ENCODE peak calls at places on chromosome 2, in ten cellular contexts. One of them, this sample, is unnamed.

GRCh38 chr2:219331560-219332213 is 857 bp downstream of the RESP18 start:
- DNase-seq in WERI-Rb-1: no peak
- DNase-seq in activated T-helper 1 cell treated with anti-CD3 and anti-CD28 coated beads, Interleukin-12 subunit alpha, Interleukin-12 subunit beta, Interleukin-2, Interleukin-4 antibody, amounts not matched to agents 30 ng/mL and 10 ng/mL and 1 ng/mL, durations not matched to agents 14 hours and 24 hours and 36 hours: peak; percentile 9
- DNase-seq in activated naive CD4-positive, alpha-beta T cell treated with Interleukin-2 at 50 U/mL for 16 hours: peak; percentile 4
- DNase-seq in stimulated activated CD4-positive, alpha-beta T cell treated with anti-CD3 and anti-CD28 coated beads, Interleukin-2, amount 100 ng/mL, for 48 hours: peak; percentile 21
- DNase-seq in WTC11: peak; percentile 69
- DNase-seq in NCI-H510A treated with DMSO at 0.1 percent for 48 hours: no peak
- DNase-seq in EL: no peak
- DNase-seq in spleen: no peak
- DNase-seq in anterior cingulate cortex: no peak
- DNase-seq in this sample: no peak

GRCh38 chr2:174446531-174446930 is 40.3 kb downstream of the GPR155 start:
- DNase-seq in activated naive CD4-positive, alpha-beta T cell treated with Interleukin-2 at 50 U/mL for 16 hours: no peak
- DNase-seq in stimulated activated CD4-positive, alpha-beta T cell treated with anti-CD3 and anti-CD28 coated beads, Interleukin-2, amount 100 ng/mL, for 48 hours: no peak
- DNase-seq in activated T-helper 1 cell treated with anti-CD3 and anti-CD28 coated beads, Interleukin-12 subunit alpha, Interleukin-12 subunit beta, Interleukin-2, Interleukin-4 antibody, amounts not matched to agents 30 ng/mL and 10 ng/mL and 1 ng/mL, durations not matched to agents 14 hours and 24 hours and 36 hours: no peak
- DNase-seq in EL: no peak
- DNase-seq in anterior cingulate cortex: no peak
- DNase-seq in spleen: no peak
- DNase-seq in WTC11: no peak
- DNase-seq in WERI-Rb-1: no peak
- DNase-seq in NCI-H510A treated with DMSO at 0.1 percent for 48 hours: no peak
- DNase-seq in this sample: no peak

GRCh38 chr2:229780856-229781773 is 66.8 kb upstream of the DNER start:
- DNase-seq in WERI-Rb-1: no peak
- DNase-seq in NCI-H510A treated with DMSO at 0.1 percent for 48 hours: peak; percentile 89
- DNase-seq in EL: peak; percentile 54
- DNase-seq in anterior cingulate cortex: no peak
- DNase-seq in stimulated activated CD4-positive, alpha-beta T cell treated with anti-CD3 and anti-CD28 coated beads, Interleukin-2, amount 100 ng/mL, for 48 hours: no peak
- DNase-seq in activated naive CD4-positive, alpha-beta T cell treated with Interleukin-2 at 50 U/mL for 16 hours: no peak
- DNase-seq in WTC11: no peak
- DNase-seq in spleen: no peak
- DNase-seq in activated T-helper 1 cell treated with anti-CD3 and anti-CD28 coated beads, Interleukin-12 subunit alpha, Interleukin-12 subunit beta, Interleukin-2, Interleukin-4 antibody, amounts not matched to agents 30 ng/mL and 10 ng/mL and 1 ng/mL, durations not matched to agents 14 hours and 24 hours and 36 hours: no peak
- DNase-seq in this sample: peak; percentile 6

GRCh38 chr2:142130111-142131015 is 453 bp downstream of the LRP1B start:
- DNase-seq in activated naive CD4-positive, alpha-beta T cell treated with Interleukin-2 at 50 U/mL for 16 hours: no peak
- DNase-seq in WERI-Rb-1: peak; percentile 39
- DNase-seq in activated T-helper 1 cell treated with anti-CD3 and anti-CD28 coated beads, Interleukin-12 subunit alpha, Interleukin-12 subunit beta, Interleukin-2, Interleukin-4 antibody, amounts not matched to agents 30 ng/mL and 10 ng/mL and 1 ng/mL, durations not matched to agents 14 hours and 24 hours and 36 hours: no peak
- DNase-seq in anterior cingulate cortex: peak; percentile 52
- DNase-seq in spleen: peak; percentile 61
- DNase-seq in WTC11: peak; percentile 56
- DNase-seq in NCI-H510A treated with DMSO at 0.1 percent for 48 hours: peak; percentile 61
- DNase-seq in EL: peak; percentile 32
- DNase-seq in stimulated activated CD4-positive, alpha-beta T cell treated with anti-CD3 and anti-CD28 coated beads, Interleukin-2, amount 100 ng/mL, for 48 hours: no peak
- DNase-seq in this sample: no peak

GRCh38 chr2:84619784-84620371 is 103.6 kb downstream of the DNAH6 start:
- DNase-seq in anterior cingulate cortex: no peak
- DNase-seq in NCI-H510A treated with DMSO at 0.1 percent for 48 hours: no peak
- DNase-seq in activated T-helper 1 cell treated with anti-CD3 and anti-CD28 coated beads, Interleukin-12 subunit alpha, Interleukin-12 subunit beta, Interleukin-2, Interleukin-4 antibody, amounts not matched to agents 30 ng/mL and 10 ng/mL and 1 ng/mL, durations not matched to agents 14 hours and 24 hours and 36 hours: no peak
- DNase-seq in EL: no peak
- DNase-seq in stimulated activated CD4-positive, alpha-beta T cell treated with anti-CD3 and anti-CD28 coated beads, Interleukin-2, amount 100 ng/mL, for 48 hours: no peak
- DNase-seq in WERI-Rb-1: no peak
- DNase-seq in activated naive CD4-positive, alpha-beta T cell treated with Interleukin-2 at 50 U/mL for 16 hours: no peak
- DNase-seq in spleen: no peak
- DNase-seq in WTC11: no peak
- DNase-seq in this sample: no peak

GRCh38 chr2:228699888-228700287 is 518.4 kb upstream of the SPHKAP start:
- DNase-seq in NCI-H510A treated with DMSO at 0.1 percent for 48 hours: no peak
- DNase-seq in WERI-Rb-1: no peak
- DNase-seq in stimulated activated CD4-positive, alpha-beta T cell treated with anti-CD3 and anti-CD28 coated beads, Interleukin-2, amount 100 ng/mL, for 48 hours: no peak
- DNase-seq in EL: no peak
- DNase-seq in spleen: no peak
- DNase-seq in WTC11: no peak
- DNase-seq in anterior cingulate cortex: no peak
- DNase-seq in activated naive CD4-positive, alpha-beta T cell treated with Interleukin-2 at 50 U/mL for 16 hours: no peak
- DNase-seq in activated T-helper 1 cell treated with anti-CD3 and anti-CD28 coated beads, Interleukin-12 subunit alpha, Interleukin-12 subunit beta, Interleukin-2, Interleukin-4 antibody, amounts not matched to agents 30 ng/mL and 10 ng/mL and 1 ng/mL, durations not matched to agents 14 hours and 24 hours and 36 hours: no peak
- DNase-seq in this sample: no peak

GRCh38 chr2:24515841-24516240 is 24.8 kb downstream of the NCOA1 start:
- DNase-seq in activated naive CD4-positive, alpha-beta T cell treated with Interleukin-2 at 50 U/mL for 16 hours: no peak
- DNase-seq in stimulated activated CD4-positive, alpha-beta T cell treated with anti-CD3 and anti-CD28 coated beads, Interleukin-2, amount 100 ng/mL, for 48 hours: no peak
- DNase-seq in WTC11: no peak
- DNase-seq in EL: no peak
- DNase-seq in anterior cingulate cortex: no peak
- DNase-seq in activated T-helper 1 cell treated with anti-CD3 and anti-CD28 coated beads, Interleukin-12 subunit alpha, Interleukin-12 subunit beta, Interleukin-2, Interleukin-4 antibody, amounts not matched to agents 30 ng/mL and 10 ng/mL and 1 ng/mL, durations not matched to agents 14 hours and 24 hours and 36 hours: no peak
- DNase-seq in NCI-H510A treated with DMSO at 0.1 percent for 48 hours: no peak
- DNase-seq in WERI-Rb-1: no peak
- DNase-seq in spleen: no peak
- DNase-seq in this sample: no peak

GRCh38 chr2:20235655-20236302 is 10.8 kb upstream of the SDC1 start:
- DNase-seq in stimulated activated CD4-positive, alpha-beta T cell treated with anti-CD3 and anti-CD28 coated beads, Interleukin-2, amount 100 ng/mL, for 48 hours: no peak
- DNase-seq in WTC11: no peak
- DNase-seq in EL: no peak
- DNase-seq in activated naive CD4-positive, alpha-beta T cell treated with Interleukin-2 at 50 U/mL for 16 hours: no peak
- DNase-seq in NCI-H510A treated with DMSO at 0.1 percent for 48 hours: no peak
- DNase-seq in WERI-Rb-1: no peak
- DNase-seq in anterior cingulate cortex: no peak
- DNase-seq in activated T-helper 1 cell treated with anti-CD3 and anti-CD28 coated beads, Interleukin-12 subunit alpha, Interleukin-12 subunit beta, Interleukin-2, Interleukin-4 antibody, amounts not matched to agents 30 ng/mL and 10 ng/mL and 1 ng/mL, durations not matched to agents 14 hours and 24 hours and 36 hours: no peak
- DNase-seq in spleen: no peak
- DNase-seq in this sample: no peak

GRCh38 chr2:132448331-132448730 is 31.7 kb downstream of the GPR39 start:
- DNase-seq in activated naive CD4-positive, alpha-beta T cell treated with Interleukin-2 at 50 U/mL for 16 hours: no peak
- DNase-seq in activated T-helper 1 cell treated with anti-CD3 and anti-CD28 coated beads, Interleukin-12 subunit alpha, Interleukin-12 subunit beta, Interleukin-2, Interleukin-4 antibody, amounts not matched to agents 30 ng/mL and 10 ng/mL and 1 ng/mL, durations not matched to agents 14 hours and 24 hours and 36 hours: no peak
- DNase-seq in NCI-H510A treated with DMSO at 0.1 percent for 48 hours: no peak
- DNase-seq in anterior cingulate cortex: no peak
- DNase-seq in WERI-Rb-1: no peak
- DNase-seq in EL: no peak
- DNase-seq in spleen: no peak
- DNase-seq in stimulated activated CD4-positive, alpha-beta T cell treated with anti-CD3 and anti-CD28 coated beads, Interleukin-2, amount 100 ng/mL, for 48 hours: no peak
- DNase-seq in WTC11: no peak
- DNase-seq in this sample: no peak

GRCh38 chr2:37588316-37588777 is 83.1 kb downstream of the CDC42EP3 start:
- DNase-seq in NCI-H510A treated with DMSO at 0.1 percent for 48 hours: peak; percentile 84
- DNase-seq in activated naive CD4-positive, alpha-beta T cell treated with Interleukin-2 at 50 U/mL for 16 hours: no peak
- DNase-seq in anterior cingulate cortex: no peak
- DNase-seq in spleen: no peak
- DNase-seq in activated T-helper 1 cell treated with anti-CD3 and anti-CD28 coated beads, Interleukin-12 subunit alpha, Interleukin-12 subunit beta, Interleukin-2, Interleukin-4 antibody, amounts not matched to agents 30 ng/mL and 10 ng/mL and 1 ng/mL, durations not matched to agents 14 hours and 24 hours and 36 hours: no peak
- DNase-seq in WERI-Rb-1: peak; percentile 81
- DNase-seq in stimulated activated CD4-positive, alpha-beta T cell treated with anti-CD3 and anti-CD28 coated beads, Interleukin-2, amount 100 ng/mL, for 48 hours: no peak
- DNase-seq in WTC11: no peak
- DNase-seq in EL: no peak
- DNase-seq in this sample: no peak

GRCh38 chr2:238929242-238930081 is 81.6 kb downstream of the TWIST2 start:
- DNase-seq in WTC11: no peak
- DNase-seq in NCI-H510A treated with DMSO at 0.1 percent for 48 hours: no peak
- DNase-seq in EL: no peak
- DNase-seq in anterior cingulate cortex: peak; percentile 41
- DNase-seq in activated naive CD4-positive, alpha-beta T cell treated with Interleukin-2 at 50 U/mL for 16 hours: no peak
- DNase-seq in spleen: peak; percentile 52
- DNase-seq in activated T-helper 1 cell treated with anti-CD3 and anti-CD28 coated beads, Interleukin-12 subunit alpha, Interleukin-12 subunit beta, Interleukin-2, Interleukin-4 antibody, amounts not matched to agents 30 ng/mL and 10 ng/mL and 1 ng/mL, durations not matched to agents 14 hours and 24 hours and 36 hours: no peak
- DNase-seq in WERI-Rb-1: no peak
- DNase-seq in stimulated activated CD4-positive, alpha-beta T cell treated with anti-CD3 and anti-CD28 coated beads, Interleukin-2, amount 100 ng/mL, for 48 hours: no peak
- DNase-seq in this sample: no peak

GRCh38 chr2:36380624-36381481 is 25.3 kb downstream of the CRIM1 start:
- DNase-seq in activated naive CD4-positive, alpha-beta T cell treated with Interleukin-2 at 50 U/mL for 16 hours: no peak
- DNase-seq in WTC11: peak; percentile 69
- DNase-seq in stimulated activated CD4-positive, alpha-beta T cell treated with anti-CD3 and anti-CD28 coated beads, Interleukin-2, amount 100 ng/mL, for 48 hours: no peak
- DNase-seq in activated T-helper 1 cell treated with anti-CD3 and anti-CD28 coated beads, Interleukin-12 subunit alpha, Interleukin-12 subunit beta, Interleukin-2, Interleukin-4 antibody, amounts not matched to agents 30 ng/mL and 10 ng/mL and 1 ng/mL, durations not matched to agents 14 hours and 24 hours and 36 hours: no peak
- DNase-seq in NCI-H510A treated with DMSO at 0.1 percent for 48 hours: no peak
- DNase-seq in spleen: peak; percentile 79
- DNase-seq in WERI-Rb-1: no peak
- DNase-seq in EL: peak; percentile 98
- DNase-seq in anterior cingulate cortex: no peak
- DNase-seq in this sample: no peak

GRCh38 chr2:160039166-160039903 is 23.1 kb downstream of the PLA2R1 start:
- DNase-seq in NCI-H510A treated with DMSO at 0.1 percent for 48 hours: peak; percentile 3
- DNase-seq in spleen: no peak
- DNase-seq in activated naive CD4-positive, alpha-beta T cell treated with Interleukin-2 at 50 U/mL for 16 hours: no peak
- DNase-seq in EL: peak; percentile 34
- DNase-seq in stimulated activated CD4-positive, alpha-beta T cell treated with anti-CD3 and anti-CD28 coated beads, Interleukin-2, amount 100 ng/mL, for 48 hours: no peak
- DNase-seq in WTC11: no peak
- DNase-seq in anterior cingulate cortex: no peak
- DNase-seq in activated T-helper 1 cell treated with anti-CD3 and anti-CD28 coated beads, Interleukin-12 subunit alpha, Interleukin-12 subunit beta, Interleukin-2, Interleukin-4 antibody, amounts not matched to agents 30 ng/mL and 10 ng/mL and 1 ng/mL, durations not matched to agents 14 hours and 24 hours and 36 hours: no peak
- DNase-seq in WERI-Rb-1: no peak
- DNase-seq in this sample: no peak

GRCh38 chr2:28616618-28617017 is 120.8 kb downstream of the PLB1 start:
- DNase-seq in stimulated activated CD4-positive, alpha-beta T cell treated with anti-CD3 and anti-CD28 coated beads, Interleukin-2, amount 100 ng/mL, for 48 hours: no peak
- DNase-seq in activated naive CD4-positive, alpha-beta T cell treated with Interleukin-2 at 50 U/mL for 16 hours: no peak
- DNase-seq in anterior cingulate cortex: no peak
- DNase-seq in WERI-Rb-1: no peak
- DNase-seq in spleen: no peak
- DNase-seq in NCI-H510A treated with DMSO at 0.1 percent for 48 hours: no peak
- DNase-seq in WTC11: no peak
- DNase-seq in activated T-helper 1 cell treated with anti-CD3 and anti-CD28 coated beads, Interleukin-12 subunit alpha, Interleukin-12 subunit beta, Interleukin-2, Interleukin-4 antibody, amounts not matched to agents 30 ng/mL and 10 ng/mL and 1 ng/mL, durations not matched to agents 14 hours and 24 hours and 36 hours: no peak
- DNase-seq in EL: peak; percentile 15
- DNase-seq in this sample: no peak

GRCh38 chr2:72157871-72158771 is 10.5 kb upstream of the CYP26B1 start:
- DNase-seq in NCI-H510A treated with DMSO at 0.1 percent for 48 hours: no peak
- DNase-seq in anterior cingulate cortex: no peak
- DNase-seq in activated T-helper 1 cell treated with anti-CD3 and anti-CD28 coated beads, Interleukin-12 subunit alpha, Interleukin-12 subunit beta, Interleukin-2, Interleukin-4 antibody, amounts not matched to agents 30 ng/mL and 10 ng/mL and 1 ng/mL, durations not matched to agents 14 hours and 24 hours and 36 hours: no peak
- DNase-seq in EL: no peak
- DNase-seq in WERI-Rb-1: no peak
- DNase-seq in spleen: no peak
- DNase-seq in activated naive CD4-positive, alpha-beta T cell treated with Interleukin-2 at 50 U/mL for 16 hours: no peak
- DNase-seq in stimulated activated CD4-positive, alpha-beta T cell treated with anti-CD3 and anti-CD28 coated beads, Interleukin-2, amount 100 ng/mL, for 48 hours: no peak
- DNase-seq in WTC11: no peak
- DNase-seq in this sample: no peak

GRCh38 chr2:129764376-129765325 is 214.8 kb upstream of the RAB6C start:
- DNase-seq in WERI-Rb-1: peak; percentile 51
- DNase-seq in activated T-helper 1 cell treated with anti-CD3 and anti-CD28 coated beads, Interleukin-12 subunit alpha, Interleukin-12 subunit beta, Interleukin-2, Interleukin-4 antibody, amounts not matched to agents 30 ng/mL and 10 ng/mL and 1 ng/mL, durations not matched to agents 14 hours and 24 hours and 36 hours: no peak
- DNase-seq in anterior cingulate cortex: no peak
- DNase-seq in spleen: no peak
- DNase-seq in WTC11: no peak
- DNase-seq in stimulated activated CD4-positive, alpha-beta T cell treated with anti-CD3 and anti-CD28 coated beads, Interleukin-2, amount 100 ng/mL, for 48 hours: no peak
- DNase-seq in EL: no peak
- DNase-seq in NCI-H510A treated with DMSO at 0.1 percent for 48 hours: no peak
- DNase-seq in activated naive CD4-positive, alpha-beta T cell treated with Interleukin-2 at 50 U/mL for 16 hours: no peak
- DNase-seq in this sample: no peak

GRCh38 chr2:23436346-23437099 is 51.5 kb downstream of the KLHL29 start:
- DNase-seq in WTC11: peak; percentile 38
- DNase-seq in WERI-Rb-1: peak; percentile 1
- DNase-seq in EL: no peak
- DNase-seq in spleen: peak; percentile 53
- DNase-seq in activated naive CD4-positive, alpha-beta T cell treated with Interleukin-2 at 50 U/mL for 16 hours: no peak
- DNase-seq in anterior cingulate cortex: no peak
- DNase-seq in stimulated activated CD4-positive, alpha-beta T cell treated with anti-CD3 and anti-CD28 coated beads, Interleukin-2, amount 100 ng/mL, for 48 hours: peak; percentile 17
- DNase-seq in NCI-H510A treated with DMSO at 0.1 percent for 48 hours: no peak
- DNase-seq in activated T-helper 1 cell treated with anti-CD3 and anti-CD28 coated beads, Interleukin-12 subunit alpha, Interleukin-12 subunit beta, Interleukin-2, Interleukin-4 antibody, amounts not matched to agents 30 ng/mL and 10 ng/mL and 1 ng/mL, durations not matched to agents 14 hours and 24 hours and 36 hours: peak; percentile 25
- DNase-seq in this sample: no peak

GRCh38 chr2:118832791-118833715 is 14.4 kb downstream of the EN1 start:
- DNase-seq in activated naive CD4-positive, alpha-beta T cell treated with Interleukin-2 at 50 U/mL for 16 hours: no peak
- DNase-seq in WERI-Rb-1: no peak
- DNase-seq in activated T-helper 1 cell treated with anti-CD3 and anti-CD28 coated beads, Interleukin-12 subunit alpha, Interleukin-12 subunit beta, Interleukin-2, Interleukin-4 antibody, amounts not matched to agents 30 ng/mL and 10 ng/mL and 1 ng/mL, durations not matched to agents 14 hours and 24 hours and 36 hours: no peak
- DNase-seq in stimulated activated CD4-positive, alpha-beta T cell treated with anti-CD3 and anti-CD28 coated beads, Interleukin-2, amount 100 ng/mL, for 48 hours: no peak
- DNase-seq in NCI-H510A treated with DMSO at 0.1 percent for 48 hours: no peak
- DNase-seq in WTC11: no peak
- DNase-seq in anterior cingulate cortex: no peak
- DNase-seq in spleen: peak; percentile 51
- DNase-seq in EL: no peak
- DNase-seq in this sample: no peak

GRCh38 chr2:191285252-191285651 is 40.0 kb downstream of the MYO1B start:
- DNase-seq in activated T-helper 1 cell treated with anti-CD3 and anti-CD28 coated beads, Interleukin-12 subunit alpha, Interleukin-12 subunit beta, Interleukin-2, Interleukin-4 antibody, amounts not matched to agents 30 ng/mL and 10 ng/mL and 1 ng/mL, durations not matched to agents 14 hours and 24 hours and 36 hours: no peak
- DNase-seq in stimulated activated CD4-positive, alpha-beta T cell treated with anti-CD3 and anti-CD28 coated beads, Interleukin-2, amount 100 ng/mL, for 48 hours: no peak
- DNase-seq in EL: no peak
- DNase-seq in NCI-H510A treated with DMSO at 0.1 percent for 48 hours: no peak
- DNase-seq in activated naive CD4-positive, alpha-beta T cell treated with Interleukin-2 at 50 U/mL for 16 hours: no peak
- DNase-seq in anterior cingulate cortex: no peak
- DNase-seq in WERI-Rb-1: no peak
- DNase-seq in WTC11: no peak
- DNase-seq in spleen: no peak
- DNase-seq in this sample: no peak